ENCODE peak calls at places on chromosomes 5 and 9, in six cellular contexts. E is thoracic aorta; Z is psoas muscle; D is DND-41; G is CD4-positive, alpha-beta T cell; K is kidney. F is an unnamed sample. For H3K9me3, the result is how much of the 10 kb centered on the place peaks cover.

GRCh38 chr5:88675758-88676636 is 207.0 kb downstream of the MEF2C start:
- DNase-seq in E (no peak), Z (no peak), D (no peak), G (no peak), K (peak), F (no peak)

GRCh38 chr9:71249729-71250317 is 128.4 kb upstream of the TRPM3 start:
- DNase-seq in E (no peak), Z (no peak), D (peak), G (no peak), K (no peak), F (no peak)

GRCh38 chr5:81924467-81924866 is 47.4 kb upstream of the ATG10 start:
- DNase-seq in E (no peak), Z (no peak), D (no peak), G (no peak), K (no peak), F (no peak)

GRCh38 chr5:72378636-72379289 is 58.6 kb downstream of the PTCD2 start:
- DNase-seq in E (peak), Z (peak), D (no peak), G (no peak), K (no peak), F (no peak)

GRCh38 chr5:89956838-89957237 is 452.7 kb downstream of the CETN3 start:
- DNase-seq in E (no peak), Z (no peak), D (no peak), G (no peak), K (no peak), F (no peak)

GRCh38 chr5:159185773-159186172 is 23.6 kb downstream of the RNF145 start:
- DNase-seq in E (no peak), Z (no peak), D (no peak), G (no peak), K (no peak), F (no peak)

GRCh38 chr9:134914501-134914834 is 3.2 kb downstream of the FCN1 start:
- DNase-seq in E (no peak), Z (no peak), D (no peak), G (no peak), K (no peak), F (no peak)

GRCh38 chr5:58066557-58066956 is 393.3 kb downstream of the PLK2 start:
- DNase-seq in E (no peak), Z (no peak), D (no peak), G (no peak), K (no peak), F (no peak)

GRCh38 chr5:91706785-91707520 is 323.8 kb upstream of the ARRDC3 start:
- DNase-seq in E (no peak), Z (no peak), D (no peak), G (no peak), K (no peak), F (no peak)

GRCh38 chr5:54062958-54063357 is 247.4 kb downstream of the ARL15 start:
- DNase-seq in E (no peak), Z (no peak), D (no peak), G (no peak), K (no peak), F (no peak)

GRCh38 chr5:33509036-33509435 is 68.3 kb downstream of the TARS1 start:
- DNase-seq in E (no peak), Z (no peak), D (no peak), G (no peak), K (no peak), F (no peak)

GRCh38 chr5:69492391-69493234 is at the start of gene OCLN:
- DNase-seq in E (no peak), Z (no peak), D (no peak), G (no peak), K (peak), F (no peak)

GRCh38 chr5:13328316-13328715 is 616.2 kb downstream of the DNAH5 start:
- DNase-seq in E (no peak), Z (no peak), D (no peak), G (no peak), K (no peak), F (no peak)

GRCh38 chr5:137618476-137618875 is 117.4 kb downstream of the KLHL3 start:
- DNase-seq in E (no peak), Z (no peak), D (no peak), G (no peak), K (no peak), F (no peak)

GRCh38 chr9:109315889-109316640 is 4.8 kb downstream of the EPB41L4B start:
- DNase-seq in E (peak), Z (peak), D (no peak), G (no peak), K (peak), F (no peak)

GRCh38 chr5:61055434-61056006 is 106.7 kb downstream of the SMIM15 start:
- DNase-seq in E (no peak), Z (no peak), D (no peak), G (no peak), K (no peak), F (no peak)

GRCh38 chr5:111548992-111549649 is 36.8 kb upstream of the STARD4 start:
- DNase-seq in E (no peak), Z (no peak), D (no peak), G (no peak), K (no peak), F (no peak)

GRCh38 chr5:176507911-176508310 is 29.3 kb downstream of the RNF44 start:
- DNase-seq in E (no peak), Z (no peak), D (no peak), G (no peak), K (no peak), F (no peak)

GRCh38 chr5:111848374-111848914 is 91.5 kb upstream of the NREP start:
- DNase-seq in E (no peak), Z (no peak), D (no peak), G (no peak), K (no peak), F (no peak)

GRCh38 chr5:15440434-15440833 is 59.5 kb upstream of the FBXL7 start:
- DNase-seq in E (no peak), Z (no peak), D (no peak), G (no peak), K (no peak), F (no peak)

GRCh38 chr5:95631265-95631957 is 11.5 kb downstream of the GPR150 start:
- DNase-seq in E (no peak), Z (no peak), D (no peak), G (no peak), K (no peak), F (no peak)

GRCh38 chr5:43367909-43368648 is 44.1 kb downstream of the CCL28 start:
- DNase-seq in E (no peak), Z (no peak), D (no peak), G (no peak), K (no peak), F (no peak)

GRCh38 chr9:136625101-136626065 is 37.3 kb upstream of the EGFL7 start:
- DNase-seq in E (peak), Z (peak), D (peak), G (no peak), K (peak), F (no peak)

GRCh38 chr5:142972064-142972463 is 201.9 kb downstream of the ARHGAP26 start:
- DNase-seq in E (no peak), Z (no peak), D (no peak), G (no peak), K (no peak), F (no peak)

GRCh38 chr5:99019254-99019653 is 90.4 kb upstream of the CHD1 start:
- DNase-seq in E (no peak), Z (no peak), D (no peak), G (no peak), K (no peak), F (no peak)

DNA sequence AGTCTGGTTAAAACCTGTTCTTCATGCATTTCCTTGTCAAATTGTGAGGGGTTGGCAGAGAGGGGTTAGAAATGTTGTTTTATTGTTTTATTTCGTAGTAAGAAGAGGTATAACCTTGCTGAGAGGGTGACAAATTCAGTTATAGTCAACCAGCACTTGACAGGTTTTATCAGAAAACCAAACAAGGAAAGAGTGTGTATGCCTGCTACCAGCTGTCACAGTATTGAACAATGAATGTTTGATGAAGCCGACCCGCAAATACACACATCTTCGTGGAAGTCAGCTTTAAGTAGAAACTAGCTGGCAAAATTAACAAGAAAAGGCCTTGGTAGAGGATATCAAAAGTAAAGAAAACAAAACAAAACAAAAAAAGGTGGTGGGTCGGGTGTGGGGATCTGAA is 214.6 kb upstream of the TLE4 start:
- DNase-seq in E (no peak), Z (no peak), D (no peak), G (no peak), K (no peak), F (no peak)
- H3K9me3 ChIP-seq in E (under half), Z (under half), D (under half), G (under half), K (under half), F (under half)

DNA sequence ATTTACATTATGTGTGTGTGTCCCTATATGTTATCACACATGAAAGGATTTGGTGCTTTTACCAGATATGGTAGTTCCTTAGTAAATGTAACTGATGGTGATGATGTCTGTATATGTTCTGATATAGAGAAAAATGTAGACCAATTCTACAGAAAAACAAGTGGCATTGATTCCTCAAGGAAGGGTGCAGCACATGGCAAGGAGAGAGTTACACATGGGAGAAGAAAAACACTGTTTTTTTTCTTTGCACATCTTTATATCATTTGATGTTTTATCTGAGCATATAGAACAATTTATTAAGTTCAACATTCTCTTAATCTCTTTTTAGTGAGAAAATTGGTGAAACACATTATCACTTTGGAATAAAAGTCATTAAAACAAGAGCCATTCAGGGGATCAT is 535.0 kb upstream of the KLF4 start:
- DNase-seq in E (no peak), Z (no peak), D (no peak), G (no peak), K (no peak), F (no peak)
- H3K9me3 ChIP-seq in E (under half), Z (under half), D (under half), G (under half), K (under half), F (under half)

GRCh38 chr5:178323541-178323865 is 90.9 kb upstream of the PHYKPL start:
- DNase-seq in E (no peak), Z (no peak), D (no peak), G (no peak), K (peak), F (no peak)
- H3K9me3 ChIP-seq in E (under half), Z (under half), D (under half), G (under half), K (under half), F (under half)

GRCh38 chr5:59999056-59999455 is 105.5 kb upstream of the PDE4D start:
- DNase-seq in E (no peak), Z (no peak), D (no peak), G (no peak), K (no peak), F (no peak)
- H3K9me3 ChIP-seq in E (under half), Z (under half), D (under half), G (under half), K (under half), F (under half)

GRCh38 chr9:91783876-91784672 is 166.0 kb downstream of the ROR2 start:
- DNase-seq in E (no peak), Z (no peak), D (no peak), G (no peak), K (no peak), F (no peak)

GRCh38 chr9:91786132-91786896 is 163.7 kb downstream of the ROR2 start:
- DNase-seq in E (no peak), Z (no peak), D (no peak), G (no peak), K (no peak), F (no peak)

GRCh38 chr9:91784673-91785402 is 165.2 kb downstream of the ROR2 start:
- DNase-seq in E (no peak), Z (no peak), D (no peak), G (no peak), K (no peak), F (no peak)

GRCh38 chr9:91783411-91783810 is 166.6 kb downstream of the ROR2 start:
- DNase-seq in E (no peak), Z (no peak), D (no peak), G (no peak), K (no peak), F (no peak)

GRCh38 chr9:91785403-91785917 is 164.6 kb downstream of the ROR2 start:
- DNase-seq in E (no peak), Z (no peak), D (no peak), G (no peak), K (no peak), F (no peak)
- H3K9me3 ChIP-seq in E (under half), Z (under half), D (under half), G (under half), K (under half), F (under half)